ENCODE peak calls at places on chromosomes 3 and 15, in eight cellular contexts. P is dorsolateral prefrontal cortex, V is spleen, Y is stomach, I is neural crest cell, Q is AG09319, T is brain microvascular endothelial cell, L is glutamatergic neuron. G is an unnamed sample.

GRCh38 chr3:173529062-173529711 is 131.6 kb downstream of the NLGN1 start:
- DNase-seq in L (no peak), V (no peak), Y (no peak), P (no peak), Q (no peak), I (no peak), T (no peak), G (no peak)

GRCh38 chr3:63961891-63962290 is 49.7 kb upstream of the SCAANT1 start:
- DNase-seq in T (no peak), P (no peak), V (no peak), Q (no peak), I (no peak), Y (no peak), L (no peak), G (no peak)

GRCh38 chr3:182809523-182809922 is 16.2 kb downstream of the ATP11B start:
- DNase-seq in T (no peak), V (no peak), P (no peak), Q (no peak), I (no peak), L (no peak), Y (no peak), G (no peak)

GRCh38 chr3:20323307-20323927 is 137.4 kb upstream of the SGO1 start:
- DNase-seq in Y (peak), T (no peak), I (no peak), V (no peak), Q (no peak), P (no peak), L (no peak), G (no peak)

GRCh38 chr15:95864467-95864886 is 466.0 kb upstream of the NR2F2 start:
- DNase-seq in Q (no peak), L (no peak), P (no peak), I (no peak), T (no peak), V (no peak), Y (no peak), G (no peak)

GRCh38 chr3:124972457-124972856 is 37.9 kb upstream of the MUC13 start:
- DNase-seq in T (no peak), L (no peak), I (no peak), V (no peak), Y (no peak), Q (no peak), P (no peak), G (no peak)

GRCh38 chr3:159911011-159911663 is 77.5 kb upstream of the IL12A start:
- DNase-seq in Q (no peak), P (no peak), Y (no peak), V (no peak), I (no peak), T (peak), L (no peak), G (no peak)

GRCh38 chr15:89982315-89983055 is 18.6 kb upstream of the ZNF710 start:
- DNase-seq in I (no peak), Y (no peak), P (no peak), L (no peak), V (no peak), Q (no peak), T (no peak), G (no peak)

GRCh38 chr3:115165701-115166100 is 18.6 kb upstream of the ZBTB20 start:
- DNase-seq in T (no peak), Q (no peak), V (no peak), L (no peak), P (no peak), I (no peak), Y (no peak), G (no peak)

GRCh38 chr15:59170295-59170881 is 36.3 kb upstream of the LDHAL6B start:
- DNase-seq in Q (peak), P (peak), Y (peak), I (no peak), T (peak), L (no peak), V (peak), G (no peak)

GRCh38 chr3:182212479-182213076 is 500.9 kb downstream of the SOX2 start:
- DNase-seq in V (no peak), L (no peak), Q (no peak), Y (peak), I (no peak), T (peak), P (peak), G (no peak)

GRCh38 chr15:80309769-80310384 is 57.9 kb upstream of the CTXND1 start:
- DNase-seq in T (no peak), V (no peak), Q (peak), L (peak), I (peak), P (no peak), Y (no peak), G (no peak)
- TF ChIP-seq CTCF in T (peak), V (peak), Q (peak), L (peak), I (peak), P (peak), Y (peak), G (peak)

GRCh38 chr15:92631721-92632120 is 23.9 kb downstream of the FAM174B start:
- DNase-seq in Q (no peak), Y (peak), I (no peak), L (no peak), P (no peak), T (no peak), V (peak), G (no peak)
- TF ChIP-seq CTCF in Q (no peak), Y (no peak), I (no peak), L (no peak), P (no peak), T (peak), V (no peak), G (no peak)

GRCh38 chr3:4125576-4125975 is 177.6 kb upstream of the SETMAR start:
- DNase-seq in Q (no peak), L (no peak), Y (no peak), V (no peak), I (no peak), P (no peak), T (no peak), G (no peak)
- TF ChIP-seq CTCF in Q (no peak), L (no peak), Y (no peak), V (no peak), I (no peak), P (no peak), T (no peak), G (no peak)

DNA sequence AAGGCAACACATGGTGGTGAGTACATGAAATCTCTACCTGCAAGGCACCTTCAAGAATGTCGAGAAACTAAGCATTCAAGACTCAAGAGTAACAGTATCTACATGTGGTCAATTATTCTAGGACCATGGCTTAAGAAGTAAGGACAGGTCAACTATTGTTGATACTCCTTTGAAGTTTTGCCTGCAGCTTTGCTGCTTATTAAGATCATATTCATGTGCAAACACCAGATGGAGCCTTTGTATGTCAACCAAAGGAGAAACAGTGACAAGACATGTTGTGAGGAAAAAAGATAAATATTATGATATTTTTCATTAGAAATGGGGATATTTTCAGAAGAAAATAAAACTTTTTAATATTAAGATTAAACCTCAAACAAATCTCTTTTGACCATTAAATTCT is 52.3 kb upstream of the FGF7 start:
- DNase-seq in Y (no peak), L (no peak), T (peak), Q (no peak), I (no peak), V (no peak), P (no peak), G (no peak)
- TF ChIP-seq CTCF in Y (no peak), L (no peak), T (peak), Q (peak), I (peak), V (no peak), P (peak), G (no peak)

GRCh38 chr3:44678480-44679116 is 30.1 kb downstream of the ZNF35 start:
- DNase-seq in Q (no peak), Y (no peak), V (no peak), I (no peak), L (no peak), T (no peak), P (no peak), G (no peak)
- TF ChIP-seq CTCF in Q (no peak), Y (no peak), V (no peak), I (no peak), L (no peak), T (no peak), P (no peak), G (no peak)

GRCh38 chr3:86563358-86563970 is 427.5 kb downstream of the VGLL3 start:
- DNase-seq in T (no peak), L (no peak), V (no peak), P (no peak), Y (no peak), Q (no peak), I (no peak), G (no peak)
- TF ChIP-seq CTCF in T (peak), L (peak), V (peak), P (peak), Y (no peak), Q (peak), I (peak), G (peak)

GRCh38 chr3:99366663-99367429 is 271.5 kb upstream of the COL8A1 start:
- DNase-seq in Y (no peak), V (no peak), P (no peak), I (no peak), T (no peak), L (no peak), Q (no peak), G (no peak)
- TF ChIP-seq CTCF in Y (no peak), V (no peak), P (no peak), I (peak), T (peak), L (no peak), Q (no peak), G (peak)